ENCODE peak calls at places on chromosomes 2 and 18, in five cellular contexts. Q, R, E, T and N are unnamed samples. For H4K20me1, the result is how much of the 10 kb centered on the place peaks cover.

GRCh38 chr2:119261498-119262225 is 38.0 kb downstream of the STEAP3 start:
- DNase-seq in Q (no peak), R (no peak), E (no peak), T (no peak), N (no peak)

GRCh38 chr2:229301229-229301628 is 30.1 kb upstream of the PID1 start:
- DNase-seq in Q (no peak), R (no peak), E (no peak), T (no peak), N (no peak)

GRCh38 chr2:119028327-119029174 is 86.6 kb downstream of the MARCO start:
- DNase-seq in Q (peak), R (peak), E (no peak), T (peak), N (peak)

GRCh38 chr18:42298744-42299685 is 344.0 kb downstream of the PIK3C3 start:
- DNase-seq in Q (peak), R (peak), E (peak), T (peak), N (peak)

GRCh38 chr2:658426-658825 is 18.8 kb downstream of the TMEM18 start:
- DNase-seq in Q (no peak), R (no peak), E (no peak), T (no peak), N (no peak)

GRCh38 chr2:238305092-238305862 is 15.0 kb upstream of the TRAF3IP1 start:
- DNase-seq in Q (no peak), R (peak), E (no peak), T (no peak), N (no peak)

GRCh38 chr2:20933692-20934091 is 110.2 kb downstream of the APOB start:
- DNase-seq in Q (no peak), R (no peak), E (no peak), T (peak), N (no peak)

GRCh38 chr2:201235865-201236811 is 24.2 kb upstream of the CASP8 start:
- DNase-seq in Q (peak), R (peak), E (peak), T (peak), N (peak)

GRCh38 chr2:165886487-165887146 is 67.0 kb downstream of the TTC21B start:
- DNase-seq in Q (no peak), R (peak), E (no peak), T (no peak), N (no peak)

GRCh38 chr2:2840681-2841300 is 509.7 kb upstream of the MYT1L start:
- DNase-seq in Q (no peak), R (no peak), E (no peak), T (no peak), N (no peak)

GRCh38 chr2:218927411-218927810 is 32.1 kb upstream of the CDK5R2 start:
- DNase-seq in Q (no peak), R (no peak), E (no peak), T (no peak), N (no peak)

GRCh38 chr2:71524476-71524875 is 71.1 kb downstream of the DYSF start:
- DNase-seq in Q (no peak), R (no peak), E (no peak), T (no peak), N (no peak)

GRCh38 chr18:3688682-3689081 is 238.7 kb downstream of the TGIF1 start:
- DNase-seq in Q (no peak), R (no peak), E (peak), T (peak), N (no peak)

GRCh38 chr2:128746356-128746755 is 427.7 kb upstream of the HS6ST1 start:
- DNase-seq in Q (no peak), R (no peak), E (peak), T (no peak), N (no peak)

GRCh38 chr2:122081743-122082142 is 326.3 kb downstream of the TSN start:
- DNase-seq in Q (no peak), R (no peak), E (no peak), T (no peak), N (no peak)

GRCh38 chr2:147030966-147031760 is 813.7 kb upstream of the ACVR2A start:
- DNase-seq in Q (no peak), R (no peak), E (peak), T (peak), N (no peak)

GRCh38 chr2:57440437-57440836 is 606.2 kb upstream of the VRK2 start:
- DNase-seq in Q (no peak), R (no peak), E (no peak), T (no peak), N (no peak)

GRCh38 chr2:12603781-12604180 is 113.0 kb upstream of the TRIB2 start:
- DNase-seq in Q (no peak), R (no peak), E (no peak), T (peak), N (no peak)

GRCh38 chr2:120938132-120938771 is 202.6 kb downstream of the GLI2 start:
- DNase-seq in Q (no peak), R (no peak), E (no peak), T (peak), N (no peak)

GRCh38 chr2:180324191-180324590 is 317.1 kb upstream of the CWC22 start:
- DNase-seq in Q (no peak), R (no peak), E (peak), T (peak), N (no peak)

GRCh38 chr2:232580648-232580981 is 30.1 kb downstream of the EIF4E2 start:
- DNase-seq in Q (no peak), R (no peak), E (no peak), T (no peak), N (no peak)
- H3K27ac ChIP-seq in Q (peak), R (no peak), E (no peak), T (no peak), N (no peak)

DNA sequence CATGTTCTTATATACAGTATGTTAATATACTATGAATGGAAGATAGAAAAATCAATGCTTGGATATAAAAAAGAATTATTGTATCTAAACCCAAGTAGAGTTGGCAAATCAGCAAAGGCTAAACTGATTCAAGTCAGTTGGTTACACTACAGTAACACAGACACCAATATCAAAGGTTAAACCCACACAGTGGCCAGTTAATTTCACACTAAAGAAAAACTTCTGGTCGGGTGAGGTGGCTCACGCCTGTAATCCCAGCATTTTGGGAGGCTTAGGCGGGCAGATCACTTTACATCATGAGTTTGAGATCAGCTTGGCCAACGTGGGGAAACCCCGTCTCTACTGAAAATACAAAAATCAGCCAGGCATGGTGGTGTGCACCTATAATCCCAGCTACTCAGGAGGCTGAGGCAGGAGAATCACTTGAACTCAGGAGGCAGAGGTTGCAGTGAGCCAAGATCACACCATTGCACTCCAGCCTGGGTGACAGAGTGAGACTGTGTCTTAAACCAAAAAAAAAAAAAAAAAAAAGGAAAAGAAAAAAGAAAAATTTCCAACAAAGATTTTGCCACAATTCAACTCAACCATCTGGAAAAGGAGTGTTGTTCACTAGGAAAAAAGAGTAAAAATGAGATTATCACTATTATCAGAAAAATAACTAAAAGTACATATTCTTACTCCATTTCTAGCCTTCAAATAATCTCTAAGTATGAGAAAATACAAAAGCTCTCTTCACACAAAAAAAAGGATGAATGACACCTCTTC is 8.9 kb downstream of the FBXO11 start:
- DNase-seq in Q (no peak), R (no peak), E (no peak), T (no peak), N (no peak)
- H4K20me1 ChIP-seq in Q (under half), R (half or more), E (half or more), T (under half), N (half or more)

DNA sequence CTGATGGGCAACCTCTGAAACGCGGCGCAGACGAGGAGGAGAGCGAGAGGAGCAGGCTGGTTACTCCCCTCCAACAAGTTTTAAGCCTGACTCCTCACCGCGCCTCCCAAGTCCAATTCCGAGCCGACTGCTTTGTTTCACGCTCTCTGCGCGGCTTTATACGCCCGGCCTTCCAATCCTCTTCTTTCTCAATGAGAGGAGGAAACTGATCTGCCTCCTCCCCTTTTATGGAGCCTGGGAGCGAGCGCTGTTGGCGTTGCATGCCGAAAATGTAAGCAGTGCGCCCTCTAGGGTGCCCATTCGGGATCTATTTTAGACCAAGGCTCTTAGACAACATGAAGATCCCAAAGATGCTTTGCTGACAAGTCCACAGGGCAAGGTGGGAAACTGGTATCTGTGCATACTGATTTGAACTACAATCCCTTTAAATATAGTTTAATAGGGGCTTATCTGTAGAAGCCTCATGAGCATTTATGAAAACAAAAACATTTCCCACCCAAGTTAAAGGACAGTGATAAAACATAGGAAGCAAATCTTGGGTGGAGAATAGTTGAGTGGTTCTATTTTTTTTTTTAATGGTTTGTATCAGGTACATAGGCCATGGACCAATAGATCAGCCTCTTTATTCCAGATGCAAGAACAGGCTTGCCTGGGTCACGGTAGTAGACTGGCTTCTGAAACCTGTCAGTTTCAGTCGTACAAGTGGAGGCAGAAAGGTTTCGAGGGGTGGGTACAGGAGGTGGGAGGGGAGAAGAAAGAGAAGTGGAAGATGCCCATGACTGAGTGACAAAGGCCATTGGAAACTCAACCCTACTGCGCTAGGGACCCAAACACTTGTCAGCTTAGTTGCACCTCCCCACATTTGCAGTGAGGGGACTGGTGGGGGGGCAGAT is at the start of gene RND3:
- DNase-seq in Q (peak), R (peak), E (peak), T (peak), N (peak)
- H3K27ac ChIP-seq in Q (peak), R (no peak), E (peak), T (peak), N (no peak)

GRCh38 chr2:222877556-222878278 is 16.9 kb downstream of the ACSL3 start:
- DNase-seq in Q (no peak), R (no peak), E (no peak), T (peak), N (no peak)

GRCh38 chr2:222879602-222879933 is 18.7 kb downstream of the ACSL3 start:
- DNase-seq in Q (no peak), R (no peak), E (no peak), T (no peak), N (no peak)

GRCh38 chr2:222876947-222877346 is 16.1 kb downstream of the ACSL3 start:
- DNase-seq in Q (no peak), R (no peak), E (no peak), T (no peak), N (no peak)

GRCh38 chr2:222878284-222878876 is 17.5 kb downstream of the ACSL3 start:
- DNase-seq in Q (no peak), R (no peak), E (no peak), T (no peak), N (no peak)

GRCh38 chr2:222878877-222879601 is 18.2 kb downstream of the ACSL3 start:
- DNase-seq in Q (no peak), R (no peak), E (peak), T (peak), N (no peak)
- H4K20me1 ChIP-seq in Q (under half), R (under half), E (half or more), T (under half), N (half or more)

DNA sequence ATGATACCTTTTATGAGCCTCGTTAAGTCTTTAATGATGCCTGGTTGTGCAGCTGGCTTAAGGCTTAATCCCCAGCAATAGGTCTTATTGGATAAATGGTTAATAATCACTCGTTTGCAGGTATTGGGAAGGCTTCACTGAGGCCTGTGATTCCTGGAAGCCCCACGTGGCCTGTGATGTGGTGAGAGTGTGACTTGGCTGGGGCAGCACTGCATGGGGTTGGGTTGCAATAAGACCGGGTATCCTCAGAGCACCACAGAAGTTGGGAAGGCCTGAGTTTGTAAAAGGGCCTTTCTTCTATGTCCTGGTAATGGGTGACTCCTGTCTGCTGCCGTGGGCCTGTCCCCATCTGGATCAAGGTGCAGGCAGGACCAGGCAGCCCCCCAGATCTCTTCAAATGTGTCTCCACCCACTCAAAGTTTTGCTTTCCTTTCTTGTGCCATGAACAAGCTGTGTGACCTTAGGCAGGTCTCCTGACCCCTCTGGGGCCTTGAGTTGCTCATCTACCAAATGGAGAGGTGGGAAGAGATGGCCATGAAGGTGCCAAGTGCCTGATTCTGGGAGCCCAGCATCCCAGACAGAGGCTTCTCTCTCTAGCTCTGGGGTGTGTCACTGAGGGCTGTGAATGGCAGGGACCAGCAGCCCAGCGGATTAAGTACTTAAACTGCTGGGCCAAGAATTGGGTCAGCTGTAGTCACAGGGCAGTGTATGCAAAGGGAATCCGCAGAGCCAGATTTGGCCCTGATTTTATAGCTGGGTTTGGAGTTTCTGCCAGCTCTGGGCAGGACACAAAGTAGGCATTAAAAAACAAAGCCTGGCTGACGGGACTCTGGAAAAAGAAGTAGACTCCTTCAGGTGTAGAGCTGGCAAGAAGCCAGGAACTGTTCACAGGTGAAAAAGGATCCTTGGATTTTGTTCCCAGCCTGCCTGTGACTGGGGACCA is 24.4 kb downstream of the LBH start:
- DNase-seq in Q (no peak), R (no peak), E (no peak), T (no peak), N (no peak)
- H3K27ac ChIP-seq in Q (no peak), R (no peak), E (no peak), T (peak), N (peak)

DNA sequence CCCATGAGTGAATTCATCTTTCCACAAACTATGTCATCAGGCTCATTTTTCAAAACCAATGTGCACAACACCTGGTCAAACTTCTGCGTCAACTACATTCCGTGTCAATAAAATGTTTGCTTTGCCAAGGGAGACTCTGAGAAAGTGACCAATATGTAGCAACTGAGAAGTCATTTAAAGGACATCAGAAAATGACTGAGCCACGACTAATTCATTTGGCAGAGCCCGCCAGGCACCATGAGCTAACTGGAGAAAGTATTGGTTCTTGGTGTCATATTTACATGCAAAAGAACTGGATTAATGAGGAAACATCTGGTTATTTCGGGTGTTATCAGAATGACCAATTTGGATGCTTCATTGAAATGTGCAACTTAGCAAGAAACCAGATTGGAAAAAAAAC is 7.2 kb downstream of the RND3 start:
- DNase-seq in Q (no peak), R (no peak), E (peak), T (peak), N (no peak)
- H4K20me1 ChIP-seq in Q (under half), R (under half), E (half or more), T (under half), N (under half)

DNA sequence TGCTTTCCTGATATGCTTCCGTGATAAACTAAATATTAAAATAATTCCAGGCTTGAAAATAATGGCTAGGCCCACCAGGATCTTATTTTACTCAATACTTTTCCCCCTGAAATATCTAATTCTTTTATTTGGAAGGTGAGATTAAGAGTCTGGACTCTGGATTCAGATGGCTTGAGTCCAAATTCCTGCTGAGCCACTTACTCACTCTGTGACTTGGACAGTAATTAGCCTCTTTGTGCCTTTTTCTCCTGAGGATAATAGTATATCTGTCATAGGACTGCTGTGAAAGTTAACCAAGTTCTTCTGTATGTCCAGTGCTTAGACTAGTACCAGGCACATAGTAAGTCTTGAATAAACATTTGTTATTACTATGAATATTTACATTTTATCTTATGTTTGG is 127.3 kb upstream of the ERBB4 start:
- DNase-seq in Q (no peak), R (no peak), E (no peak), T (peak), N (no peak)
- H3K27ac ChIP-seq in Q (no peak), R (no peak), E (no peak), T (no peak), N (no peak)

GRCh38 chr2:127370010-127370409 is 17.8 kb downstream of the MAP3K2 start:
- DNase-seq in Q (no peak), R (no peak), E (no peak), T (no peak), N (no peak)

GRCh38 chr2:127365211-127365643 is 22.5 kb downstream of the MAP3K2 start:
- DNase-seq in Q (no peak), R (no peak), E (no peak), T (no peak), N (no peak)

GRCh38 chr2:127376265-127376664 is 11.5 kb downstream of the MAP3K2 start:
- DNase-seq in Q (no peak), R (no peak), E (no peak), T (no peak), N (no peak)

GRCh38 chr2:127373362-127374083 is 14.3 kb downstream of the MAP3K2 start:
- DNase-seq in Q (no peak), R (no peak), E (no peak), T (no peak), N (no peak)

GRCh38 chr2:127371037-127371436 is 16.7 kb downstream of the MAP3K2 start:
- DNase-seq in Q (no peak), R (no peak), E (no peak), T (no peak), N (no peak)
- H4K20me1 ChIP-seq in Q (under half), R (under half), E (half or more), T (under half), N (under half)